ENCODE peak calls at places on chromosome 1, in eight cellular contexts. U is activated CD8-positive, alpha-beta memory T cell treated with anti-CD3 and anti-CD28 coated beads, Interleukin-2, amount 10 ng/mL, durations not matched to agents 7 days and 5 days; S is NCI-H1092; W is T-cell; T is GM12892; I is spleen; H is adrenal gland; L is NCI-H1436. X is an unnamed sample.

GRCh38 chr1:237201155-237201554 is 159.2 kb downstream of the RYR2 start:
- DNase-seq in U (no peak), S (no peak), W (no peak), T (no peak), I (no peak), H (no peak), L (no peak), X (no peak)

GRCh38 chr1:162663589-162664030 is 31.3 kb downstream of the DDR2 start:
- DNase-seq in U (no peak), S (no peak), W (no peak), T (no peak), I (no peak), H (peak), L (no peak), X (peak)

GRCh38 chr1:33155877-33156538 is 25.8 kb downstream of the TRIM62 start:
- DNase-seq in U (no peak), S (no peak), W (no peak), T (no peak), I (no peak), H (peak), L (no peak), X (no peak)

GRCh38 chr1:29465755-29466154 is 229.4 kb downstream of the PTPRU start:
- DNase-seq in U (no peak), S (no peak), W (no peak), T (no peak), I (no peak), H (no peak), L (no peak), X (peak)

GRCh38 chr1:2601721-2602303 is 15.2 kb downstream of the PRXL2B start:
- DNase-seq in U (no peak), S (no peak), W (no peak), T (no peak), I (peak), H (no peak), L (no peak), X (no peak)

GRCh38 chr1:154075746-154076145 is 79.1 kb downstream of the NUP210L start:
- DNase-seq in U (no peak), S (no peak), W (no peak), T (no peak), I (no peak), H (no peak), L (no peak), X (peak)

GRCh38 chr1:158604968-158605367 is at the start of gene OR10Z1:
- DNase-seq in U (no peak), S (no peak), W (no peak), T (no peak), I (no peak), H (no peak), L (no peak), X (no peak)

GRCh38 chr1:175757381-175758015 is 14.1 kb upstream of the TNR start:
- DNase-seq in U (no peak), S (no peak), W (no peak), T (peak), I (no peak), H (peak), L (no peak), X (peak)